ENCODE peak calls at places on chromosomes 16 and 17, in seven cellular contexts. V, Y, X, P, D, F and U are unnamed samples.

GRCh38 chr16:51898872-51899271 is 648.1 kb downstream of the TOX3 start:
- DNase-seq in D (no peak), V (no peak), P (no peak), Y (no peak), F (no peak), X (no peak), U (no peak)

GRCh38 chr17:80859004-80859941 is 132.4 kb upstream of the CHMP6 start:
- DNase-seq in Y (no peak), V (peak; percentile 94), P (peak; percentile 23), F (no peak), X (peak; percentile 88), D (peak; percentile 75), U (peak; percentile 61)

GRCh38 chr16:22346463-22346862 is 28.0 kb downstream of the CDR2 start:
- DNase-seq in P (no peak), X (no peak), F (no peak), D (no peak), Y (no peak), V (no peak), U (no peak)

GRCh38 chr17:4908711-4909496 is 6.0 kb upstream of the CHRNE start:
- DNase-seq in Y (peak; percentile 92), P (peak; percentile 93), F (peak; percentile 31), X (peak; percentile 91), V (peak; percentile 95), D (peak; percentile 92), U (peak; percentile 90)

GRCh38 chr17:44827863-44828262 is 2.2 kb downstream of the GJC1 start:
- DNase-seq in V (no peak), F (no peak), P (no peak), D (no peak), X (no peak), Y (no peak), U (no peak)

GRCh38 chr17:79294459-79295071 is 219.9 kb downstream of the ENGASE start:
- DNase-seq in X (no peak), Y (peak; percentile 36), P (peak; percentile 62), F (no peak), D (peak; percentile 57), V (no peak), U (peak; percentile 48)

GRCh38 chr16:12204601-12205000 is 228.1 kb downstream of the SNX29 start:
- DNase-seq in X (no peak), Y (no peak), P (no peak), V (no peak), D (no peak), F (no peak), U (no peak)

GRCh38 chr17:13940858-13941665 is 128.2 kb upstream of the COX10 start:
- DNase-seq in P (no peak), F (no peak), V (no peak), X (no peak), D (no peak), Y (no peak), U (no peak)

GRCh38 chr17:81249233-81250040 is 10.3 kb downstream of the NDUFAF8 start:
- DNase-seq in V (no peak), X (no peak), D (no peak), P (no peak), F (no peak), Y (peak; percentile 32), U (no peak)

GRCh38 chr16:70809392-70810060 is 8.6 kb upstream of the VAC14 start:
- DNase-seq in V (no peak), D (no peak), X (no peak), Y (no peak), F (no peak), P (no peak), U (no peak)

GRCh38 chr17:67020293-67020766 is 24.0 kb upstream of the CACNG1 start:
- DNase-seq in X (peak; percentile 88), Y (peak; percentile 16), F (no peak), D (no peak), P (no peak), V (no peak), U (no peak)

GRCh38 chr16:5575846-5576245 is 478.3 kb upstream of the EEF2KMT start:
- DNase-seq in D (no peak), X (peak; percentile 33), F (no peak), P (no peak), Y (no peak), V (no peak), U (no peak)

GRCh38 chr17:77738666-77739531 is 219.6 kb upstream of the TNRC6C start:
- DNase-seq in P (no peak), X (no peak), D (peak; percentile 22), Y (no peak), V (peak; percentile 68), F (no peak), U (no peak)

GRCh38 chr16:53545433-53545832 is 42.4 kb upstream of the AKTIP start:
- DNase-seq in F (no peak), P (no peak), D (no peak), V (no peak), X (no peak), Y (peak; percentile 18), U (no peak)

GRCh38 chr16:75198135-75198600 is 8.8 kb downstream of the CTRB2 start:
- DNase-seq in Y (no peak), X (peak; percentile 71), F (no peak), P (no peak), D (peak; percentile 24), V (no peak), U (no peak)

GRCh38 chr17:31535581-31535981 is 144.1 kb downstream of the RAB11FIP4 start:
- DNase-seq in F (peak; percentile 63), D (no peak), P (no peak), Y (no peak), X (no peak), V (no peak), U (peak; percentile 60)

GRCh38 chr17:43576563-43577229 is 30.6 kb upstream of the ETV4 start:
- DNase-seq in X (peak; percentile 83), F (peak; percentile 49), D (peak; percentile 68), V (peak; percentile 77), P (peak; percentile 73), Y (peak; percentile 88), U (peak; percentile 75)

GRCh38 chr17:66727634-66728570 is 107.0 kb upstream of the CACNG5 start:
- DNase-seq in D (peak; percentile 52), F (no peak), V (peak; percentile 68), X (peak; percentile 87), P (peak; percentile 31), Y (peak; percentile 47), U (peak; percentile 57)

GRCh38 chr16:78142784-78143183 is 43.3 kb downstream of the WWOX start:
- DNase-seq in Y (no peak), X (no peak), F (no peak), P (no peak), D (no peak), V (no peak), U (no peak)

GRCh38 chr16:11691235-11691634 is 23.0 kb downstream of the SNN start:
- DNase-seq in F (no peak), V (peak; percentile 7), D (no peak), X (no peak), Y (no peak), P (no peak), U (no peak)

GRCh38 chr17:2101448-2102257 is 46.8 kb downstream of the HIC1 start:
- DNase-seq in V (no peak), Y (no peak), X (no peak), F (no peak), D (peak; percentile 91), P (no peak), U (peak; percentile 94)

GRCh38 chr16:86537486-86537885 is 17.5 kb downstream of the MTHFSD start:
- DNase-seq in X (no peak), D (no peak), Y (no peak), F (no peak), P (no peak), V (peak; percentile 6), U (no peak)

GRCh38 chr17:7912927-7913524 is 3.1 kb downstream of the RNF227 start:
- DNase-seq in P (no peak), X (peak; percentile 76), F (peak; percentile 43), Y (peak; percentile 77), D (no peak), V (no peak), U (no peak)
- TF ChIP-seq CTCF in P (peak; percentile 80), X (peak; percentile 85), F (peak; percentile 87), Y (peak; percentile 83), D (no peak), V (peak; percentile 74), U (peak; percentile 77)

GRCh38 chr16:68244903-68245853 is at the start of gene PLA2G15:
- DNase-seq in V (peak; percentile 98), P (peak; percentile 70), X (peak; percentile 100), Y (peak; percentile 87), F (no peak), D (peak; percentile 96), U (peak; percentile 98)
- TF ChIP-seq EP300 in V (no peak), P (no peak), X (no peak), Y (peak; percentile 23), F (peak; percentile 22), D (no peak), U (no peak)

GRCh38 chr16:88303405-88303804 is 79.4 kb upstream of the ZNF469 start:
- DNase-seq in D (no peak), Y (no peak), V (no peak), P (no peak), F (no peak), X (no peak), U (no peak)

GRCh38 chr16:88302666-88303065 is 80.1 kb upstream of the ZNF469 start:
- DNase-seq in X (no peak), P (no peak), V (no peak), D (no peak), F (no peak), Y (no peak), U (no peak)

GRCh38 chr16:88306411-88306810 is 76.3 kb upstream of the ZNF469 start:
- DNase-seq in Y (no peak), V (no peak), F (no peak), D (no peak), P (no peak), X (no peak), U (no peak)

GRCh38 chr16:88305176-88305575 is 77.6 kb upstream of the ZNF469 start:
- DNase-seq in D (no peak), Y (no peak), V (no peak), P (no peak), X (no peak), F (no peak), U (no peak)

DNA sequence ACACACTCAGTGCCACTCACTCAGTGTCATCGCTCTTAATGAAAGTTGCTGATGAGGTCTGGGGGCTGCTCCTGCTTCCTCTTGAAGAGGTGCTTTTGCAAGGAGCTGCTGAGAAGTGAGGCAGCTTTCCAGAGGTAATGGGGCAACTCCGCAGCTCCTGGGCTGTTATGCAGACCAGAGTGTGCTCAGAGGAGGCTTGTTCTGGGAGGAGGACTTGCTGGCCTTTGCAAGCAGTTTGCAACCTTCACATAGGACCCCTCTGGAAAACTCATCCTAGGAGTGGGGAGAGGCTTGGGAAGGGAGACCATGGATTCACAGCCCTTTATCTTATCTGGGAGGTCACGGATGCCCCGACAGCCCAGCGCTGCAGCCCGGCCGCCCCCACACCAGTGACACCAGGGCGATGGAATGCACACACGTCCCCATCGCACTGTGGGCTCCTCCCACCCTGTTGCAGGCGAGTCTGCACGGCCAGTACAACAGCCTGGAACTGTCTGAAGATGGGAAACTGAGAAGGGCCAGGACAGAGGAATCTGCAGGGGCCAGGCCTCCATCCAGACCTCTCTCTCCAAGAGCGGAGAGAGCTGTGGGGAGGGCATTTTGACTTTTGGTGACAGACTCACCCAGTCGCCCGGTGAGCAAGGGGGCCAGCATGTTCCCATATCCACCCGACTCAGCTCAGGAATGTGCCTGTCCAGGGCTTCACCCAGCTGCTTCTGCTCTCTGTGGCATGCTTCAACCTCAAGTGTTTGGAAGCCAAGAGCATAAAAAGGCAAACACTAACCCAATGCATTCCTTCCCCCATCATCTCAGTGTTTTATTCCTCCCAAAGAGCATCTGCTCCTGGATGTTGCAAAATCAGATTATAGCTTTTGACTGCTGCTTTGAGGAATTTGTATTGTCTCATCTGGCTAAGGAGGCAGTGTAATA is 78.6 kb upstream of the ZNF469 start:
- DNase-seq in D (no peak), P (no peak), Y (peak; percentile 19), F (no peak), V (peak; percentile 78), X (no peak), U (no peak)
- TF ChIP-seq POLR2AphosphoS5 in D (no peak), P (no peak), Y (no peak), F (no peak), V (peak; percentile 57), X (peak; percentile 39), U (peak; percentile 38)

GRCh38 chr17:48215583-48216139 is 108.1 kb downstream of the SNX11 start:
- DNase-seq in P (no peak), F (no peak), X (peak; percentile 26), D (no peak), V (no peak), Y (peak; percentile 8), U (peak; percentile 11)
- TF ChIP-seq CTCF in P (peak; percentile 78), F (peak; percentile 50), X (peak; percentile 57), D (no peak), V (no peak), Y (peak; percentile 41), U (peak; percentile 62)